ENCODE peak calls at places on chromosomes 16 and 17, in six cellular contexts. One of them, this sample, is unnamed.

GRCh38 chr16:10635367-10636021 is 55.1 kb upstream of the EMP2 start:
- DNase-seq in HCT116: no peak
- DNase-seq in GM13976: no peak
- DNase-seq in WTC11: no peak
- DNase-seq in fibroblast of lung: no peak
- DNase-seq in body of pancreas: no peak
- DNase-seq in this sample: no peak

GRCh38 chr17:72244942-72245341 is 124.1 kb downstream of the SOX9 start:
- DNase-seq in GM13976: no peak
- DNase-seq in WTC11: no peak
- DNase-seq in HCT116: no peak
- DNase-seq in body of pancreas: no peak
- DNase-seq in fibroblast of lung: no peak
- DNase-seq in this sample: no peak

GRCh38 chr17:60557805-60558204 is 31.8 kb upstream of the APPBP2 start:
- DNase-seq in fibroblast of lung: no peak
- DNase-seq in GM13976: no peak
- DNase-seq in HCT116: no peak
- DNase-seq in WTC11: no peak
- DNase-seq in body of pancreas: no peak
- DNase-seq in this sample: no peak

GRCh38 chr16:48454051-48454450 is 68.8 kb upstream of the SIAH1 start:
- DNase-seq in fibroblast of lung: no peak
- DNase-seq in HCT116: no peak
- DNase-seq in body of pancreas: no peak
- DNase-seq in WTC11: no peak
- DNase-seq in GM13976: no peak
- DNase-seq in this sample: no peak

GRCh38 chr17:57662021-57662420 is 83.1 kb downstream of the CCDC182 start:
- DNase-seq in fibroblast of lung: no peak
- DNase-seq in GM13976: no peak
- DNase-seq in HCT116: no peak
- DNase-seq in WTC11: no peak
- DNase-seq in body of pancreas: no peak
- DNase-seq in this sample: no peak

GRCh38 chr16:72013389-72013788 is 4.8 kb downstream of the DHODH start:
- DNase-seq in fibroblast of lung: peak; percentile 52
- DNase-seq in GM13976: no peak
- DNase-seq in body of pancreas: no peak
- DNase-seq in HCT116: no peak
- DNase-seq in WTC11: no peak
- DNase-seq in this sample: no peak

GRCh38 chr17:47829870-47830269 is 1.5 kb downstream of the MRPL10 start:
- DNase-seq in GM13976: no peak
- DNase-seq in fibroblast of lung: no peak
- DNase-seq in body of pancreas: no peak
- DNase-seq in WTC11: no peak
- DNase-seq in HCT116: no peak
- DNase-seq in this sample: no peak

GRCh38 chr17:80948961-80949450 is 42.6 kb upstream of the CHMP6 start:
- DNase-seq in GM13976: no peak
- DNase-seq in body of pancreas: peak; percentile 5
- DNase-seq in fibroblast of lung: no peak
- DNase-seq in HCT116: no peak
- DNase-seq in WTC11: peak; percentile 8
- DNase-seq in this sample: no peak

GRCh38 chr17:8158267-8159031 is 4.3 kb downstream of the VAMP2 start:
- DNase-seq in GM13976: peak; percentile 84
- DNase-seq in body of pancreas: peak; percentile 96
- DNase-seq in WTC11: peak; percentile 97
- DNase-seq in HCT116: peak; percentile 82
- DNase-seq in fibroblast of lung: peak; percentile 71
- DNase-seq in this sample: peak; percentile 84

GRCh38 chr16:4870138-4870671 is 22.9 kb downstream of the UBN1 start:
- DNase-seq in body of pancreas: peak; percentile 62
- DNase-seq in fibroblast of lung: no peak
- DNase-seq in WTC11: no peak
- DNase-seq in GM13976: no peak
- DNase-seq in HCT116: no peak
- DNase-seq in this sample: no peak

GRCh38 chr17:1606352-1606985 is 22.2 kb downstream of the SLC43A2 start:
- DNase-seq in WTC11: no peak
- DNase-seq in body of pancreas: peak; percentile 45
- DNase-seq in fibroblast of lung: no peak
- DNase-seq in HCT116: no peak
- DNase-seq in GM13976: peak; percentile 66
- DNase-seq in this sample: peak; percentile 49

GRCh38 chr16:74035816-74036215 is 260.8 kb upstream of the PSMD7 start:
- DNase-seq in WTC11: peak; percentile 23
- DNase-seq in GM13976: peak; percentile 17
- DNase-seq in HCT116: peak; percentile 7
- DNase-seq in body of pancreas: no peak
- DNase-seq in fibroblast of lung: no peak
- DNase-seq in this sample: peak; percentile 19

GRCh38 chr17:79835470-79835899 is 3.8 kb downstream of the CBX4 start:
- DNase-seq in fibroblast of lung: no peak
- DNase-seq in GM13976: no peak
- DNase-seq in HCT116: no peak
- DNase-seq in WTC11: peak; percentile 57
- DNase-seq in body of pancreas: peak; percentile 13
- DNase-seq in this sample: no peak

GRCh38 chr17:79837888-79838540 is 1.2 kb downstream of the CBX4 start:
- DNase-seq in WTC11: no peak
- DNase-seq in HCT116: no peak
- DNase-seq in body of pancreas: peak; percentile 31
- DNase-seq in GM13976: no peak
- DNase-seq in fibroblast of lung: no peak
- DNase-seq in this sample: no peak

GRCh38 chr17:79835953-79836951 is 3.0 kb downstream of the CBX4 start:
- DNase-seq in HCT116: peak; percentile 42
- DNase-seq in fibroblast of lung: no peak
- DNase-seq in body of pancreas: peak; percentile 80
- DNase-seq in GM13976: no peak
- DNase-seq in WTC11: peak; percentile 97
- DNase-seq in this sample: no peak

GRCh38 chr17:79838541-79839274 is 532 bp downstream of the CBX4 start:
- DNase-seq in HCT116: no peak
- DNase-seq in GM13976: peak; percentile 66
- DNase-seq in WTC11: peak; percentile 76
- DNase-seq in fibroblast of lung: peak; percentile 61
- DNase-seq in body of pancreas: peak; percentile 66
- DNase-seq in this sample: peak; percentile 64

DNA sequence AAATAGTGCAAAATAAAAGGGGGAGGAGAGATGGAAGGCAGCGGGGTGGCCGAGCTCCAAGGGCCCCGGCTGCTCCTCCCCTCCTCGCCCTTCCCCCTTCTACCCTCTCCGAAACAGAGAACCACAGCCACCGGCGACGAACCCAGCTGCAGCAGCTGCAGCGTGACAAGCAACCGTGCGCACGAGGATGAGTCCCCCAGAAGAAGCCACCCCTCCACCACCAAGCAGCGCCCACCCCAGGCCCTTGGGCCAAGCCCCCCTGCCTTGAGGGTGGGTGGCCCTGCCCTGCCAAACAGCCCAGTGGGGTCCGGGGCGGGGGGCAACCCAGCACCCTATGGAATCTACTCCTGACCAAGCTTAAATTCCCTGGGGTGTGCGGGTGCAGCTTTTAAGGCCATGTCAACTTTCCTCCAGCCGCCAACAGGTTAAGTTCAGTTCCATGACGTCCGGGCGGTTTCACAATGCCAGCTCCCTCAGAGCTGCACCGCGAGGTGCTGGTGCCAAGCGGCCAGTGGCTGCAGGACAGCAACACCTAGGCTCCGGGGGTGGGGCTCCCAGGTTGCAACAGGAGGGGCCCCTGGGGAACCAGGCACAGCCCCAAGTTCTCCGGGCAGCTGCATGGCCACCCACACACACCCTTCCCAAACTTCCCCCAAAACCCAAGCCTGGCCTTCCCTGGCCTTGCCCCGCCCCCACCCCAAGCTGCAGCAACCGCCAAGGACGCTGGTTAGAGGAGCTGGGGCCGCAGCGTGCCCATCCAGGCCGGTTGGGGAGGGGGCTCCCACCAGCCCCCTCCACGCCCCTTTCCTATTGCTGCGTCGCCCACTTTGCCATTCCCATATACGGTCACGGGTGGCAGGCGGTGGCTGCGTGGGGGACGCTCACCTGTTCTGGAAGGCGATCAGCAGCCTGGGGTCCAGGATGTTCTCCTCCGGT is 2.0 kb downstream of the CBX4 start:
- DNase-seq in WTC11: peak; percentile 54
- DNase-seq in fibroblast of lung: peak; percentile 69
- DNase-seq in body of pancreas: peak; percentile 95
- DNase-seq in HCT116: peak; percentile 62
- DNase-seq in GM13976: peak; percentile 81
- DNase-seq in this sample: peak; percentile 86
- TF ChIP-seq CTCF in WTC11: no peak
- TF ChIP-seq CTCF in fibroblast of lung: no peak
- TF ChIP-seq CTCF in body of pancreas: peak; percentile 56
- TF ChIP-seq CTCF in HCT116: no peak
- TF ChIP-seq CTCF in GM13976: no peak
- TF ChIP-seq CTCF in this sample: no peak

DNA sequence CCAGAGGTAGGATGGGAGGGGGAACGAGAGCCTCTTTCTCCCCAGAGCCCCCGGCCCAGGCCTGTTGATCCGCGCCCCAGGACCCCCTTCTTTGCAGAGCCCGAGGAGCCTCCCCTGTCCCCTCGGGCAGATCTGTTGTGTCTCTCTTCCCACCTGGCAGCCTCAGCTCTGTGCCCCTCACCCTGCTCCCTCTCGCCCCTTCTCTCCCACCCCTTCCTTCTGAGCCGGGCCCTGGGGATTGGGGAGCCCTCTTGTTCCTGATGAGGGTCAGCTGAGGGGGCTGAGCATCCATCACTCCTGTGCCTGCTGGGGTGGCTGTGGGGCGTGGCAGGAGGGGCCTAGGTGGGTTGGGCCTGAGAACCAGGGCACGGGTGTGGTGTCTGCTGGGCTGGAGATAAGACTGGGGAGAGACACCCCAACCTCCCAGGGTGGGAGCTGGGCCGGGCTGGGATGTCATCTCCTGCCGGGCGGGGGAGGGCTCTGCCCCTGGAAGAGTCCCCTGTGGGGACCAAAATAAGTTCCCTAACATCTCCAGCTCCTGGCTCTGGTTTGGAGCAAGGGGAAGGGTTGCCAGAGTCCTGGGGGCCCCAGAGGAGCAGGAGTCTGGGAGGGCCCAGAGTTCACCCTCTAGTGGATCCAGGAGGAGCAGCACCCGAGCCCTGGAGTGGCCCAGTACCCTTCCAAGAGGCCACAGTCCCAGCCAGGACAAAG is 65.4 kb downstream of the MRC2 start:
- DNase-seq in GM13976: no peak
- DNase-seq in fibroblast of lung: peak; percentile 18
- DNase-seq in WTC11: peak; percentile 78
- DNase-seq in body of pancreas: no peak
- DNase-seq in HCT116: no peak
- DNase-seq in this sample: no peak
- TF ChIP-seq CTCF in GM13976: peak; percentile 4
- TF ChIP-seq CTCF in fibroblast of lung: peak; percentile 40
- TF ChIP-seq CTCF in WTC11: peak; percentile 26
- TF ChIP-seq CTCF in body of pancreas: no peak
- TF ChIP-seq CTCF in HCT116: no peak
- TF ChIP-seq CTCF in this sample: peak; percentile 36

GRCh38 chr17:64182325-64183012 is 52.5 kb upstream of the ERN1 start:
- DNase-seq in fibroblast of lung: no peak
- DNase-seq in GM13976: no peak
- DNase-seq in body of pancreas: no peak
- DNase-seq in HCT116: no peak
- DNase-seq in WTC11: no peak
- DNase-seq in this sample: no peak

GRCh38 chr17:64180674-64181073 is 50.7 kb upstream of the ERN1 start:
- DNase-seq in WTC11: no peak
- DNase-seq in GM13976: no peak
- DNase-seq in fibroblast of lung: no peak
- DNase-seq in HCT116: no peak
- DNase-seq in body of pancreas: no peak
- DNase-seq in this sample: no peak

GRCh38 chr17:64178011-64178825 is 48.3 kb upstream of the ERN1 start:
- DNase-seq in GM13976: no peak
- DNase-seq in WTC11: no peak
- DNase-seq in body of pancreas: peak; percentile 49
- DNase-seq in HCT116: no peak
- DNase-seq in fibroblast of lung: peak; percentile 30
- DNase-seq in this sample: no peak

GRCh38 chr17:64177346-64178010 is 47.5 kb upstream of the ERN1 start:
- DNase-seq in body of pancreas: no peak
- DNase-seq in HCT116: no peak
- DNase-seq in fibroblast of lung: no peak
- DNase-seq in WTC11: no peak
- DNase-seq in GM13976: no peak
- DNase-seq in this sample: no peak

GRCh38 chr17:64180089-64180488 is 50.1 kb upstream of the ERN1 start:
- DNase-seq in body of pancreas: no peak
- DNase-seq in fibroblast of lung: no peak
- DNase-seq in HCT116: no peak
- DNase-seq in GM13976: no peak
- DNase-seq in WTC11: no peak
- DNase-seq in this sample: no peak
- TF ChIP-seq CTCF in body of pancreas: no peak
- TF ChIP-seq CTCF in fibroblast of lung: no peak
- TF ChIP-seq CTCF in HCT116: no peak
- TF ChIP-seq CTCF in GM13976: no peak
- TF ChIP-seq CTCF in WTC11: no peak
- TF ChIP-seq CTCF in this sample: no peak

DNA sequence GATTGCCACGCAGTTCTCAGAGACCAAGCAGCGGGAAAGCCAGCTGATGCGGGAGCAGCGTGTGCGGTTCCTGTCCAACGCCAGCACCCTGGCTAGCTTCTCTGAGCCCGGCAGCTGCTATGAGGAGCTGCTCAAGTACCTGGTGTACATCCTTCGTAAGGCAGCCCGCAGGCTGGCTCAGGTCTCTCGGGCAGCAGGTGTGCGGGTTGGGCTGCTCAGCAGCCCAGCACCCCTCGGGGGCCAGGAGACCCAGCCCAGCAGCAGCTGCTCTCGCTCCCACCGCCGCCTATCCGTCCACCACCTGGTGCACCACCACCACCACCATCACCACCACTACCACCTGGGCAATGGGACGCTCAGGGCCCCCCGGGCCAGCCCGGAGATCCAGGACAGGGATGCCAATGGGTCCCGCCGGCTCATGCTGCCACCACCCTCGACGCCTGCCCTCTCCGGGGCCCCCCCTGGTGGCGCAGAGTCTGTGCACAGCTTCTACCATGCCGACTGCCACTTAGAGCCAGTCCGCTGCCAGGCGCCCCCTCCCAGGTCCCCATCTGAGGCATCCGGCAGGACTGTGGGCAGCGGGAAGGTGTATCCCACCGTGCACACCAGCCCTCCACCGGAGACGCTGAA is 15.2 kb downstream of the CACNA1G start:
- DNase-seq in WTC11: peak; percentile 49
- DNase-seq in HCT116: no peak
- DNase-seq in body of pancreas: peak; percentile 44
- DNase-seq in fibroblast of lung: no peak
- DNase-seq in GM13976: no peak
- DNase-seq in this sample: no peak
- TF ChIP-seq CTCF in WTC11: no peak
- TF ChIP-seq CTCF in HCT116: no peak
- TF ChIP-seq CTCF in body of pancreas: no peak
- TF ChIP-seq CTCF in fibroblast of lung: no peak
- TF ChIP-seq CTCF in GM13976: no peak
- TF ChIP-seq CTCF in this sample: peak; percentile 26

This sample was measured in GM13977.